ENCODE peak calls at places on chromosomes 12 and 14, in seven cellular contexts. B is activated CD4-positive, alpha-beta T cell treated with anti-CD3 and anti-CD28 coated beads for 24 hours; J is T-cell; O is activated CD4-positive, CD25-positive, alpha-beta regulatory T cell; D is GM12891; K is cardiac fibroblast; U is hepatic stellate cell. R is an unnamed sample.
A peak's percentile ranks its signal among the peaks of the same experiment; 100 is the strongest.

GRCh38 chr12:13187399-13187798 is 9.1 kb upstream of the EMP1 start:
- DNase-seq in B (no peak), J (no peak), O (no peak), D (no peak), K (peak; percentile 86), U (peak; percentile 52), R (peak; percentile 41)

GRCh38 chr14:23568600-23569310 is 1.2 kb upstream of the AP1G2 start:
- DNase-seq in B (no peak), J (no peak), O (no peak), D (no peak), K (no peak), U (no peak), R (no peak)

GRCh38 chr12:575948-576612 is 87.2 kb downstream of the NINJ2 start:
- DNase-seq in B (peak; percentile 82), J (peak; percentile 75), O (peak; percentile 78), D (peak; percentile 96), K (peak; percentile 66), U (peak; percentile 86), R (no peak)

GRCh38 chr12:27516625-27517024 is 7.4 kb upstream of the PPFIBP1 start:
- DNase-seq in B (no peak), J (no peak), O (no peak), D (no peak), K (no peak), U (no peak), R (no peak)

GRCh38 chr14:104243200-104243599 is 104.8 kb downstream of the KIF26A start:
- DNase-seq in B (no peak), J (no peak), O (no peak), D (no peak), K (no peak), U (no peak), R (no peak)

GRCh38 chr12:51687142-51687935 is 96.3 kb downstream of the SCN8A start:
- DNase-seq in B (no peak), J (no peak), O (no peak), D (no peak), K (peak; percentile 79), U (no peak), R (no peak)

GRCh38 chr12:116087399-116087798 is 190.1 kb downstream of the MED13L start:
- DNase-seq in B (no peak), J (no peak), O (no peak), D (no peak), K (no peak), U (no peak), R (no peak)

GRCh38 chr14:100129161-100129589 is 30.3 kb downstream of the DEGS2 start:
- DNase-seq in B (no peak), J (no peak), O (no peak), D (no peak), K (peak; percentile 71), U (peak; percentile 72), R (no peak)

GRCh38 chr12:53115112-53115890 is 12.0 kb downstream of the SOAT2 start:
- DNase-seq in B (no peak), J (no peak), O (no peak), D (no peak), K (no peak), U (no peak), R (no peak)

GRCh38 chr12:132476421-132476820 is 13.5 kb upstream of the FBRSL1 start:
- DNase-seq in B (no peak), J (no peak), O (no peak), D (no peak), K (no peak), U (no peak), R (no peak)

GRCh38 chr12:120142231-120142877 is 25.8 kb upstream of the RAB35 start:
- DNase-seq in B (no peak), J (no peak), O (no peak), D (no peak), K (peak; percentile 81), U (no peak), R (no peak)

GRCh38 chr12:110791589-110791988 is 48.9 kb upstream of the PPP1CC start:
- DNase-seq in B (no peak), J (no peak), O (no peak), D (no peak), K (no peak), U (no peak), R (no peak)

GRCh38 chr12:10941916-10942607 is 3.0 kb upstream of the TAS2R14 start:
- DNase-seq in B (no peak), J (no peak), O (no peak), D (no peak), K (no peak), U (no peak), R (no peak)

GRCh38 chr12:52984136-52984535 is 22.1 kb upstream of the EIF4B start:
- DNase-seq in B (no peak), J (no peak), O (no peak), D (no peak), K (no peak), U (no peak), R (no peak)

GRCh38 chr12:106917503-106917902 is 38.2 kb upstream of the TMEM263 start:
- DNase-seq in B (no peak), J (no peak), O (no peak), D (no peak), K (no peak), U (no peak), R (no peak)